ENCODE peak calls at places on chromosome 12, in six cellular contexts. One of them, this sample, is unnamed.

GRCh38 chr12:115132145-115132544 is 448.2 kb upstream of the TBX3 start:
- DNase-seq in stomach: no peak
- DNase-seq in astrocyte of the cerebellum: peak; percentile 4
- DNase-seq in MM.1S: no peak
- DNase-seq in heart left ventricle: no peak
- DNase-seq in astrocyte of the spinal cord: no peak
- DNase-seq in this sample: no peak

GRCh38 chr12:22321620-22322019 is 12.9 kb downstream of the ST8SIA1 start:
- DNase-seq in stomach: no peak
- DNase-seq in astrocyte of the cerebellum: no peak
- DNase-seq in MM.1S: no peak
- DNase-seq in heart left ventricle: no peak
- DNase-seq in astrocyte of the spinal cord: peak; percentile 31
- DNase-seq in this sample: no peak

GRCh38 chr12:55845349-55845748 is 2.6 kb upstream of the MMP19 start:
- DNase-seq in stomach: no peak
- DNase-seq in astrocyte of the cerebellum: no peak
- DNase-seq in MM.1S: no peak
- DNase-seq in heart left ventricle: no peak
- DNase-seq in astrocyte of the spinal cord: no peak
- DNase-seq in this sample: no peak

GRCh38 chr12:40714636-40715035 is 22.4 kb downstream of the CNTN1 start:
- DNase-seq in stomach: no peak
- DNase-seq in astrocyte of the cerebellum: no peak
- DNase-seq in MM.1S: no peak
- DNase-seq in heart left ventricle: no peak
- DNase-seq in astrocyte of the spinal cord: no peak
- DNase-seq in this sample: no peak

GRCh38 chr12:16612647-16613046 is 6.7 kb upstream of the LMO3 start:
- DNase-seq in stomach: no peak
- DNase-seq in astrocyte of the cerebellum: no peak
- DNase-seq in MM.1S: no peak
- DNase-seq in heart left ventricle: no peak
- DNase-seq in astrocyte of the spinal cord: no peak
- DNase-seq in this sample: no peak

GRCh38 chr12:44240186-44240585 is 404.3 kb downstream of the TMEM117 start:
- DNase-seq in stomach: no peak
- DNase-seq in astrocyte of the cerebellum: no peak
- DNase-seq in MM.1S: no peak
- DNase-seq in heart left ventricle: no peak
- DNase-seq in astrocyte of the spinal cord: no peak
- DNase-seq in this sample: no peak

GRCh38 chr12:21073822-21074460 is 57.1 kb upstream of the SLCO1B1 start:
- DNase-seq in stomach: no peak
- DNase-seq in astrocyte of the cerebellum: peak; percentile 99
- DNase-seq in MM.1S: no peak
- DNase-seq in heart left ventricle: no peak
- DNase-seq in astrocyte of the spinal cord: peak; percentile 98
- DNase-seq in this sample: peak; percentile 7

GRCh38 chr12:31922341-31923062 is 36.7 kb upstream of the RESF1 start:
- DNase-seq in stomach: no peak
- DNase-seq in astrocyte of the cerebellum: no peak
- DNase-seq in MM.1S: no peak
- DNase-seq in heart left ventricle: no peak
- DNase-seq in astrocyte of the spinal cord: peak; percentile 41
- DNase-seq in this sample: no peak

GRCh38 chr12:130953783-130954543 is at the start of gene ADGRD1:
- DNase-seq in stomach: peak; percentile 49
- DNase-seq in astrocyte of the cerebellum: no peak
- DNase-seq in MM.1S: no peak
- DNase-seq in heart left ventricle: peak; percentile 86
- DNase-seq in astrocyte of the spinal cord: no peak
- DNase-seq in this sample: no peak

GRCh38 chr12:176321-177181 is 37.4 kb downstream of the SLC6A12 start:
- DNase-seq in stomach: peak; percentile 56
- DNase-seq in astrocyte of the cerebellum: no peak
- DNase-seq in MM.1S: no peak
- DNase-seq in heart left ventricle: peak; percentile 66
- DNase-seq in astrocyte of the spinal cord: no peak
- DNase-seq in this sample: no peak

GRCh38 chr12:104374806-104375205 is 71.3 kb downstream of the EID3 start:
- DNase-seq in stomach: no peak
- DNase-seq in astrocyte of the cerebellum: no peak
- DNase-seq in MM.1S: no peak
- DNase-seq in heart left ventricle: no peak
- DNase-seq in astrocyte of the spinal cord: no peak
- DNase-seq in this sample: no peak

GRCh38 chr12:109069307-109070231 is 17.2 kb downstream of the USP30 start:
- DNase-seq in stomach: no peak
- DNase-seq in astrocyte of the cerebellum: no peak
- DNase-seq in MM.1S: no peak
- DNase-seq in heart left ventricle: no peak
- DNase-seq in astrocyte of the spinal cord: no peak
- DNase-seq in this sample: no peak

GRCh38 chr12:124413915-124414314 is 119.0 kb downstream of the RFLNA start:
- DNase-seq in stomach: no peak
- DNase-seq in astrocyte of the cerebellum: no peak
- DNase-seq in MM.1S: no peak
- DNase-seq in heart left ventricle: no peak
- DNase-seq in astrocyte of the spinal cord: no peak
- DNase-seq in this sample: no peak

GRCh38 chr12:57430117-57430930 is 519 bp downstream of the R3HDM2 start:
- DNase-seq in stomach: peak; percentile 47
- DNase-seq in astrocyte of the cerebellum: no peak
- DNase-seq in MM.1S: peak; percentile 66
- DNase-seq in heart left ventricle: peak; percentile 62
- DNase-seq in astrocyte of the spinal cord: peak; percentile 50
- DNase-seq in this sample: no peak

GRCh38 chr12:104957388-104958008 is 592 bp downstream of the SLC41A2 start:
- DNase-seq in stomach: peak; percentile 52
- DNase-seq in astrocyte of the cerebellum: no peak
- DNase-seq in MM.1S: peak; percentile 39
- DNase-seq in heart left ventricle: no peak
- DNase-seq in astrocyte of the spinal cord: no peak
- DNase-seq in this sample: no peak

GRCh38 chr12:55830601-55831406 is 1.4 kb upstream of the DNAJC14 start:
- DNase-seq in stomach: peak; percentile 67
- DNase-seq in astrocyte of the cerebellum: no peak
- DNase-seq in MM.1S: no peak
- DNase-seq in heart left ventricle: peak; percentile 82
- DNase-seq in astrocyte of the spinal cord: peak; percentile 77
- DNase-seq in this sample: no peak

GRCh38 chr12:8813963-8814362 is 8.5 kb upstream of the A2ML1 start:
- DNase-seq in stomach: no peak
- DNase-seq in astrocyte of the cerebellum: no peak
- DNase-seq in MM.1S: no peak
- DNase-seq in heart left ventricle: no peak
- DNase-seq in astrocyte of the spinal cord: no peak
- DNase-seq in this sample: no peak

GRCh38 chr12:25655702-25656101 is 102.6 kb upstream of the LMNTD1 start:
- DNase-seq in stomach: no peak
- DNase-seq in astrocyte of the cerebellum: no peak
- DNase-seq in MM.1S: no peak
- DNase-seq in heart left ventricle: no peak
- DNase-seq in astrocyte of the spinal cord: no peak
- DNase-seq in this sample: no peak

GRCh38 chr12:104602901-104603300 is 146.2 kb downstream of the CHST11 start:
- DNase-seq in stomach: no peak
- DNase-seq in astrocyte of the cerebellum: no peak
- DNase-seq in MM.1S: no peak
- DNase-seq in heart left ventricle: no peak
- DNase-seq in astrocyte of the spinal cord: no peak
- DNase-seq in this sample: no peak

GRCh38 chr12:72141381-72141780 is 130.8 kb upstream of the TRHDE start:
- DNase-seq in stomach: no peak
- DNase-seq in astrocyte of the cerebellum: no peak
- DNase-seq in MM.1S: peak; percentile 81
- DNase-seq in heart left ventricle: no peak
- DNase-seq in astrocyte of the spinal cord: peak; percentile 7
- DNase-seq in this sample: no peak

GRCh38 chr12:75556306-75556899 is 45.0 kb upstream of the KRR1 start:
- DNase-seq in stomach: no peak
- DNase-seq in astrocyte of the cerebellum: no peak
- DNase-seq in MM.1S: no peak
- DNase-seq in heart left ventricle: no peak
- DNase-seq in astrocyte of the spinal cord: peak; percentile 59
- DNase-seq in this sample: no peak

GRCh38 chr12:56763753-56764657 is 881 bp downstream of the HSD17B6 start:
- DNase-seq in stomach: no peak
- DNase-seq in astrocyte of the cerebellum: no peak
- DNase-seq in MM.1S: no peak
- DNase-seq in heart left ventricle: no peak
- DNase-seq in astrocyte of the spinal cord: no peak
- DNase-seq in this sample: peak; percentile 45

GRCh38 chr12:85951823-85952222 is 77.7 kb downstream of the NTS start:
- DNase-seq in stomach: no peak
- DNase-seq in astrocyte of the cerebellum: peak; percentile 34
- DNase-seq in MM.1S: peak; percentile 17
- DNase-seq in heart left ventricle: no peak
- DNase-seq in astrocyte of the spinal cord: peak; percentile 39
- DNase-seq in this sample: no peak

GRCh38 chr12:51590347-51591019 is 550 bp upstream of the SCN8A start:
- DNase-seq in stomach: peak; percentile 66
- DNase-seq in astrocyte of the cerebellum: peak; percentile 23
- DNase-seq in MM.1S: peak; percentile 84
- DNase-seq in heart left ventricle: peak; percentile 39
- DNase-seq in astrocyte of the spinal cord: peak; percentile 49
- DNase-seq in this sample: no peak

GRCh38 chr12:21776242-21776641 is 1.7 kb upstream of the KCNJ8 start:
- DNase-seq in stomach: no peak
- DNase-seq in astrocyte of the cerebellum: no peak
- DNase-seq in MM.1S: no peak
- DNase-seq in heart left ventricle: peak; percentile 69
- DNase-seq in astrocyte of the spinal cord: no peak
- DNase-seq in this sample: no peak

GRCh38 chr12:57626111-57626928 is 6.7 kb downstream of the B4GALNT1 start:
- DNase-seq in stomach: no peak
- DNase-seq in astrocyte of the cerebellum: no peak
- DNase-seq in MM.1S: no peak
- DNase-seq in heart left ventricle: no peak
- DNase-seq in astrocyte of the spinal cord: no peak
- DNase-seq in this sample: no peak

GRCh38 chr12:101407054-101407437 is 526 bp downstream of the ARL1 start:
- DNase-seq in stomach: no peak
- DNase-seq in astrocyte of the cerebellum: peak; percentile 3
- DNase-seq in MM.1S: no peak
- DNase-seq in heart left ventricle: no peak
- DNase-seq in astrocyte of the spinal cord: no peak
- DNase-seq in this sample: no peak

GRCh38 chr12:101407438-101408345 is at the start of gene ARL1:
- DNase-seq in stomach: peak; percentile 87
- DNase-seq in astrocyte of the cerebellum: peak; percentile 76
- DNase-seq in MM.1S: peak; percentile 86
- DNase-seq in heart left ventricle: peak; percentile 91
- DNase-seq in astrocyte of the spinal cord: peak; percentile 94
- DNase-seq in this sample: peak; percentile 45
- TF ChIP-seq CTCF in stomach: no peak
- TF ChIP-seq CTCF in astrocyte of the cerebellum: no peak
- TF ChIP-seq CTCF in MM.1S: no peak
- TF ChIP-seq CTCF in heart left ventricle: no peak
- TF ChIP-seq CTCF in astrocyte of the spinal cord: no peak
- TF ChIP-seq CTCF in this sample: no peak

DNA sequence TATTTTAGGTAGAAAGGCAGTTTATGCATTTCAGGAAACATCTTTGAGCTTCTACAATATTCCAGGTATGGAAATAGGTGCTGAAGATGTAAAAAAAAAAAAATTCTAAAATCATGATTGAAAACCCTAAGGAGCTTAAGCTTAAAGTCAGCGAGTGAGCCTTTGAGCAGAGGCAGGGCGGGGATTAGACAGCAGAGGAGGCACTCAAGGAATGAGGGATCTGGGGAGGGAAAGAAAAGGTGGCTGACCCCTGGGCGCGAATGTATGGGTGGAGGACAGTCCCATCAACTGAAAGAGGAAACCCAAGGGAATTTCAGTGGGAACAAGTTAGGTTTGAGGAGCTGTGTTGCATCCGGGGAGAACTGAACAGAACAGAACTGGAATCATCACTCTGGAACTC is 6.4 kb upstream of the PTMS start:
- DNase-seq in stomach: no peak
- DNase-seq in astrocyte of the cerebellum: no peak
- DNase-seq in MM.1S: no peak
- DNase-seq in heart left ventricle: no peak
- DNase-seq in astrocyte of the spinal cord: no peak
- DNase-seq in this sample: no peak
- TF ChIP-seq CTCF in stomach: no peak
- TF ChIP-seq CTCF in astrocyte of the cerebellum: no peak
- TF ChIP-seq CTCF in MM.1S: no peak
- TF ChIP-seq CTCF in heart left ventricle: no peak
- TF ChIP-seq CTCF in astrocyte of the spinal cord: no peak
- TF ChIP-seq CTCF in this sample: no peak

DNA sequence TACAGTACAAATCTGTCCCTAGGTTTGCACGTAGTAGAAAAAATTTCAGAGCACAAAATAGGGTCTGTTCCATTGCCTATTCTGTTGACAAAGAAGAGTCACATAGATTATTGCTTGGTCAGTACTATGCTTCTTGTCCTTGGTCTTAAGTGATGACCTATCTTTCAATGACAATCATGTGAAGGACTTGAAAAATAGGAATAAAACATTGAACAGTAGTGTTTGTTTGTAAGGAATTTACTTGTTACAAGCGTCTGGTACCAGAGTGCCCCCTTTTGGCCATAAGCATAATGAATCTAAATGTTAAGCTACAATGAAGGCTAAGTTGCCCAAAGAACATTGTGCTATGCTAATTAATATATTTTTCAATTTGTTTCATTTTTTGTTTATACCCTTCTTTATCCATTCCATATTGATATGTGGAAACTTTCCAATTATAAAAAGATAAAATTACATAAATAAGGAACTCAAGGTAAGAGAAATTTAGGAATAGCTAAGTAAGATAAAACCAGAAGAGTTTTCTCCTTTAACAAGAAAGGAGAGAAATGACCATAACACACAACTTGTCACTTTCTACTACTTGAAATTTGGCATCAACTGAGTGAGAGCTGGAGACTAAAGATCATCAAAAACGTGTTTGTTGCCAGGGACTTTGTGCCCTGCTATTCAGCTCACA is 204.7 kb downstream of the EPS8 start:
- DNase-seq in stomach: no peak
- DNase-seq in astrocyte of the cerebellum: peak; percentile 54
- DNase-seq in MM.1S: peak; percentile 63
- DNase-seq in heart left ventricle: no peak
- DNase-seq in astrocyte of the spinal cord: peak; percentile 72
- DNase-seq in this sample: peak; percentile 60
- TF ChIP-seq CTCF in stomach: peak; percentile 64
- TF ChIP-seq CTCF in astrocyte of the cerebellum: peak; percentile 61
- TF ChIP-seq CTCF in MM.1S: peak; percentile 74
- TF ChIP-seq CTCF in heart left ventricle: peak; percentile 69
- TF ChIP-seq CTCF in astrocyte of the spinal cord: peak; percentile 77
- TF ChIP-seq CTCF in this sample: peak; percentile 61

DNA sequence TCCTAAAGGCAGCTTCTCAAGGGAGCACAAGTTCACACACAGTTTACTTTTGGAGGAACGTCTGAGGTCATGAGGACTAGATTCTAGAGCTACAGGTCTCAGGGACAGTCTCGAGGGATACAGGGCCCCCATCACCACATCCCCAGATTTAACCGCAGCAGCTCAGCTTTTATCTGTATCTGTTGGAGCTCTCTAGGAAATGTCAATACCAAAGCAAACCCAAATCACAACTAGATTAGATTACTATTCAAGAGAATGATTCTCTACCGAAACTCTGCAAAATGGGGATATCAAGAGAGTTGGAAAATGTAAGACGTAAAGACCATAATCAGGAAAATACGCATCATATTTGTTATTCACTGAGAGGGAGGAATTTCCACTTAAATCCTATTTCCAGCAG is 4.0 kb upstream of the MYRFL start:
- DNase-seq in stomach: no peak
- DNase-seq in astrocyte of the cerebellum: no peak
- DNase-seq in MM.1S: no peak
- DNase-seq in heart left ventricle: no peak
- DNase-seq in astrocyte of the spinal cord: no peak
- DNase-seq in this sample: no peak
- TF ChIP-seq CTCF in stomach: no peak
- TF ChIP-seq CTCF in astrocyte of the cerebellum: no peak
- TF ChIP-seq CTCF in MM.1S: no peak
- TF ChIP-seq CTCF in heart left ventricle: no peak
- TF ChIP-seq CTCF in astrocyte of the spinal cord: no peak
- TF ChIP-seq CTCF in this sample: no peak

This sample was measured in AG04449.